ENCODE peak calls at places on chromosome 15, in eight cellular contexts. A is cardiac fibroblast, V is germinal center, S is MM.1S, Y is adipocyte, U is mucosa of gallbladder, E is nucleus accumbens, L is HTR-8/SVneo. G is an unnamed sample.
A peak's percentile ranks its signal among the peaks of the same experiment; 100 is the strongest.

GRCh38 chr15:71386448-71387236 is 271.4 kb downstream of the THSD4 start:
- DNase-seq in A (peak; percentile 29), E (no peak), U (no peak), L (no peak), S (peak; percentile 40), V (no peak), Y (no peak), G (no peak)

GRCh38 chr15:85099195-85099803 is 117.6 kb downstream of the PDE8A start:
- DNase-seq in S (no peak), E (peak; percentile 5), Y (no peak), A (no peak), U (no peak), L (no peak), V (no peak), G (no peak)

GRCh38 chr15:90049666-90050604 is 48.8 kb downstream of the ZNF710 start:
- DNase-seq in S (no peak), U (no peak), Y (no peak), A (no peak), V (no peak), E (no peak), L (no peak), G (no peak)

GRCh38 chr15:20352241-20353200 is 189.1 kb downstream of the GOLGA6L6 start:
- DNase-seq in Y (no peak), L (no peak), U (no peak), S (peak; percentile 5), A (no peak), V (no peak), E (no peak), G (no peak)

GRCh38 chr15:60374628-60375081 is 23.1 kb downstream of the ANXA2 start:
- DNase-seq in A (peak; percentile 85), S (no peak), U (peak; percentile 78), E (no peak), V (no peak), L (peak; percentile 66), Y (peak; percentile 96), G (peak; percentile 96)

GRCh38 chr15:61115241-61115640 is 113.9 kb downstream of the RORA start:
- DNase-seq in A (no peak), S (no peak), E (no peak), U (no peak), L (no peak), V (no peak), Y (peak; percentile 19), G (no peak)

GRCh38 chr15:88900309-88900981 is 5.1 kb upstream of the HAPLN3 start:
- DNase-seq in L (no peak), S (no peak), A (no peak), E (no peak), U (no peak), V (no peak), Y (peak; percentile 54), G (no peak)

GRCh38 chr15:77869021-77869895 is 208.3 kb downstream of the TBC1D2B start:
- DNase-seq in U (no peak), Y (no peak), L (peak; percentile 82), S (no peak), E (no peak), A (peak; percentile 8), V (no peak), G (no peak)

GRCh38 chr15:62928996-62929350 is 113.6 kb upstream of the TPM1 start:
- DNase-seq in L (peak; percentile 37), A (no peak), U (no peak), E (no peak), S (no peak), V (no peak), Y (peak; percentile 72), G (peak; percentile 10)

GRCh38 chr15:96332854-96333193 is 2.3 kb downstream of the NR2F2 start:
- DNase-seq in L (no peak), Y (no peak), V (no peak), S (no peak), E (no peak), U (no peak), A (peak; percentile 36), G (no peak)

GRCh38 chr15:50218691-50219090 is 36.7 kb downstream of the SLC27A2 start:
- DNase-seq in U (no peak), L (no peak), E (no peak), S (no peak), V (no peak), A (peak; percentile 35), Y (no peak), G (no peak)

GRCh38 chr15:100704281-100705055 is 102.1 kb downstream of the ASB7 start:
- DNase-seq in U (no peak), V (no peak), S (no peak), L (no peak), E (no peak), A (no peak), Y (no peak), G (no peak)

GRCh38 chr15:75195766-75196241 is 5.9 kb upstream of the C15orf39 start:
- DNase-seq in S (no peak), L (no peak), U (no peak), V (no peak), E (no peak), Y (no peak), A (no peak), G (no peak)

GRCh38 chr15:68818671-68819450 is 1.8 kb downstream of the ANP32A start:
- DNase-seq in U (peak; percentile 48), V (peak; percentile 71), E (peak; percentile 47), S (peak; percentile 27), A (peak; percentile 54), Y (peak; percentile 58), L (no peak), G (no peak)

GRCh38 chr15:91258436-91258779 is 158.4 kb downstream of the SV2B start:
- DNase-seq in Y (no peak), V (no peak), S (no peak), L (no peak), A (no peak), U (no peak), E (no peak), G (no peak)

GRCh38 chr15:68817304-68818087 is 3.2 kb downstream of the ANP32A start:
- DNase-seq in V (peak; percentile 73), A (peak; percentile 67), E (peak; percentile 83), Y (peak; percentile 81), S (peak; percentile 84), L (no peak), U (peak; percentile 63), G (no peak)

GRCh38 chr15:48645558-48646330 is at the start of gene FBN1:
- DNase-seq in S (peak; percentile 64), U (peak; percentile 66), L (peak; percentile 85), A (peak; percentile 95), V (peak; percentile 62), Y (peak; percentile 98), E (peak; percentile 84), G (no peak)

GRCh38 chr15:66752078-66752477 is 50.0 kb downstream of the SMAD6 start:
- DNase-seq in L (no peak), U (no peak), S (no peak), V (no peak), Y (no peak), A (no peak), E (no peak), G (no peak)

GRCh38 chr15:80977627-80978036 is 12.0 kb downstream of the MESD start:
- DNase-seq in S (peak; percentile 50), L (no peak), U (peak; percentile 44), V (no peak), E (peak; percentile 68), A (peak; percentile 59), Y (peak; percentile 91), G (no peak)

GRCh38 chr15:60572462-60573214 is 93.7 kb upstream of the ICE2 start:
- DNase-seq in Y (no peak), V (no peak), L (no peak), S (no peak), E (no peak), U (no peak), A (no peak), G (no peak)

GRCh38 chr15:49134683-49135341 is 20.6 kb downstream of the COPS2 start:
- DNase-seq in E (no peak), A (peak; percentile 60), S (no peak), Y (no peak), U (no peak), V (no peak), L (no peak), G (no peak)

GRCh38 chr15:85741021-85741421 is 53.7 kb downstream of the KLHL25 start:
- DNase-seq in U (no peak), V (no peak), A (no peak), L (no peak), E (no peak), S (no peak), Y (no peak), G (no peak)

GRCh38 chr15:72534522-72534921 is 60.4 kb downstream of the ARIH1 start:
- DNase-seq in E (no peak), S (no peak), U (no peak), Y (no peak), L (no peak), A (no peak), V (no peak), G (no peak)

GRCh38 chr15:96230557-96231181 is 99.8 kb upstream of the NR2F2 start:
- DNase-seq in A (peak; percentile 22), Y (no peak), S (no peak), V (no peak), L (peak; percentile 10), E (no peak), U (no peak), G (no peak)

GRCh38 chr15:39479916-39480315 is 101.0 kb upstream of the THBS1 start:
- DNase-seq in S (no peak), L (no peak), E (no peak), V (no peak), U (no peak), A (no peak), Y (no peak), G (no peak)

GRCh38 chr15:100703032-100703578 is 100.7 kb downstream of the ASB7 start:
- DNase-seq in Y (no peak), L (no peak), U (no peak), V (no peak), E (no peak), A (peak; percentile 66), S (peak; percentile 70), G (no peak)

GRCh38 chr15:36472672-36473071 is 106.8 kb upstream of the CDIN1 start:
- DNase-seq in S (no peak), Y (no peak), U (no peak), E (no peak), A (no peak), V (no peak), L (no peak), G (no peak)

GRCh38 chr15:63076136-63077005 is 33.8 kb downstream of the TPM1 start:
- DNase-seq in Y (no peak), V (no peak), E (no peak), L (no peak), U (no peak), S (no peak), A (no peak), G (no peak)

GRCh38 chr15:89556413-89557262 is 18.6 kb upstream of the TICRR start:
- DNase-seq in S (peak; percentile 52), U (peak; percentile 53), L (peak; percentile 67), A (peak; percentile 86), Y (peak; percentile 89), V (peak; percentile 54), E (peak; percentile 45), G (peak; percentile 70)

GRCh38 chr15:78641876-78642275 is 866 bp upstream of the CHRNB4 start:
- DNase-seq in U (no peak), S (no peak), V (no peak), A (no peak), L (no peak), Y (no peak), E (no peak), G (no peak)

GRCh38 chr15:100878601-100879000 is 1.0 kb upstream of the ALDH1A3 start:
- DNase-seq in S (no peak), A (no peak), Y (no peak), U (no peak), E (no peak), V (no peak), L (no peak), G (no peak)

GRCh38 chr15:82829234-82829633 is 19.8 kb downstream of the WHAMM start:
- DNase-seq in U (no peak), Y (no peak), L (no peak), A (no peak), V (no peak), S (no peak), E (no peak), G (no peak)

GRCh38 chr15:63350178-63350621 is 31.4 kb downstream of the CA12 start:
- DNase-seq in Y (no peak), U (no peak), L (no peak), S (no peak), A (peak; percentile 51), E (no peak), V (no peak), G (no peak)

GRCh38 chr15:74815121-74815933 is 2.7 kb downstream of the LMAN1L start:
- DNase-seq in U (peak; percentile 52), V (no peak), Y (no peak), A (no peak), S (no peak), E (no peak), L (no peak), G (no peak)

G was measured in HCT116.